ENCODE peak calls at places on chromosomes 5 and 9, in eight cellular contexts. V, N, I, L, E, T, Y and A are unnamed samples.

GRCh38 chr5:65086234-65086886 is 317.6 kb downstream of the CWC27 start:
- DNase-seq in Y (no peak), L (no peak), V (no peak), T (no peak), N (peak), I (no peak), E (no peak), A (no peak)

GRCh38 chr5:88680253-88681132 is 202.5 kb downstream of the MEF2C start:
- DNase-seq in T (peak), V (peak), L (peak), Y (peak), N (peak), E (no peak), I (peak), A (no peak)

GRCh38 chr5:138832218-138832617 is 42.9 kb downstream of the LRRTM2 start:
- DNase-seq in N (no peak), T (no peak), E (no peak), L (no peak), V (no peak), I (no peak), Y (no peak), A (no peak)

GRCh38 chr9:70392189-70392588 is 22.3 kb downstream of the KLF9 start:
- DNase-seq in N (no peak), I (no peak), L (no peak), E (no peak), Y (no peak), V (no peak), T (no peak), A (no peak)

GRCh38 chr5:89735108-89735507 is 674.4 kb downstream of the CETN3 start:
- DNase-seq in N (no peak), E (no peak), Y (peak), T (no peak), L (no peak), I (no peak), V (no peak), A (no peak)

GRCh38 chr9:78121488-78121887 is 89.9 kb upstream of the GNAQ start:
- DNase-seq in E (peak), L (peak), V (no peak), Y (peak), T (no peak), N (peak), I (peak), A (no peak)

GRCh38 chr9:35844628-35845301 is 15.7 kb downstream of the TMEM8B start:
- DNase-seq in T (no peak), L (no peak), E (peak), N (no peak), Y (peak), V (no peak), I (peak), A (peak)

GRCh38 chr9:10661376-10661775 is 48.6 kb upstream of the PTPRD start:
- DNase-seq in T (no peak), E (no peak), Y (no peak), N (no peak), V (no peak), L (no peak), I (no peak), A (no peak)

GRCh38 chr9:14511452-14511851 is 181.8 kb downstream of the ZDHHC21 start:
- DNase-seq in I (no peak), E (no peak), T (no peak), L (no peak), V (no peak), Y (peak), N (no peak), A (peak)

GRCh38 chr9:23674016-23674585 is 151.9 kb downstream of the ELAVL2 start:
- DNase-seq in E (no peak), N (no peak), L (no peak), V (no peak), I (no peak), Y (no peak), T (no peak), A (no peak)

GRCh38 chr5:37121027-37121426 is 128.1 kb downstream of the CPLANE1 start:
- DNase-seq in E (no peak), N (no peak), I (no peak), L (no peak), T (no peak), V (no peak), Y (no peak), A (no peak)

GRCh38 chr9:86434039-86434726 is 80.0 kb upstream of the TUT7 start:
- DNase-seq in N (peak), I (peak), T (no peak), V (peak), E (no peak), Y (peak), L (no peak), A (peak)

GRCh38 chr5:52814749-52815148 is 27.0 kb downstream of the ITGA1 start:
- DNase-seq in Y (no peak), I (no peak), T (no peak), L (no peak), E (no peak), V (no peak), N (no peak), A (no peak)